ENCODE peak calls at places on chromosomes 4 and X, in ten cellular contexts. U, B, Y, J, S, X, P, G, E and Q are unnamed samples.

GRCh38 chr4:41510179-41510578 is 27.8 kb upstream of the LIMCH1 start:
- DNase-seq in E (no peak), P (no peak), U (no peak), S (no peak), X (no peak), G (no peak), B (no peak), Y (no peak), J (no peak), Q (no peak)

GRCh38 chr4:130510661-130511060 is 1414.7 kb downstream of the C4orf33 start:
- DNase-seq in Y (no peak), X (no peak), S (no peak), B (no peak), P (peak), E (no peak), G (no peak), J (no peak), U (no peak), Q (no peak)

GRCh38 chrX:113828470-113828869 is 755.4 kb upstream of the HTR2C start:
- DNase-seq in E (no peak), J (no peak), B (no peak), G (no peak), S (no peak), Y (no peak), U (no peak), X (no peak), P (no peak), Q (no peak)

GRCh38 chr4:56511098-56511497 is 5.5 kb downstream of the ARL9 start:
- DNase-seq in J (no peak), S (no peak), Y (no peak), G (no peak), P (no peak), X (no peak), E (no peak), B (peak), U (no peak), Q (no peak)

GRCh38 chr4:154559141-154559841 is 3.5 kb upstream of the FGB start:
- DNase-seq in S (peak), U (peak), X (peak), E (no peak), B (peak), P (peak), J (no peak), Y (peak), G (peak), Q (peak)

GRCh38 chrX:11267311-11267910 is 25.8 kb upstream of the AMELX start:
- DNase-seq in J (no peak), E (no peak), B (peak), X (no peak), P (no peak), U (no peak), G (no peak), Y (no peak), S (peak), Q (no peak)

GRCh38 chr4:78205601-78206000 is 148.5 kb downstream of the FRAS1 start:
- DNase-seq in U (no peak), G (peak), P (no peak), E (no peak), B (no peak), X (no peak), J (no peak), S (no peak), Y (no peak), Q (no peak)

GRCh38 chrX:13495232-13495631 is 74.2 kb upstream of the EGFL6 start:
- DNase-seq in S (no peak), E (no peak), X (no peak), Y (no peak), P (no peak), B (no peak), G (no peak), U (peak), J (no peak), Q (no peak)

GRCh38 chr4:183823394-183823793 is 81.7 kb upstream of the STOX2 start:
- DNase-seq in P (no peak), G (no peak), U (peak), B (peak), Y (peak), S (peak), E (no peak), J (peak), X (peak), Q (peak)

GRCh38 chr4:41209901-41210300 is 4.4 kb downstream of the APBB2 start:
- DNase-seq in Y (no peak), G (no peak), B (no peak), X (no peak), E (peak), P (no peak), J (no peak), S (no peak), U (no peak), Q (no peak)

GRCh38 chrX:41903544-41903943 is 19.8 kb downstream of the CASK start:
- DNase-seq in G (no peak), E (no peak), S (no peak), U (no peak), X (no peak), J (no peak), B (no peak), Y (no peak), P (no peak), Q (no peak)

GRCh38 chr4:98564847-98565246 is 93.6 kb downstream of the TSPAN5 start:
- DNase-seq in U (no peak), J (no peak), P (no peak), E (no peak), X (no peak), B (no peak), G (no peak), S (no peak), Y (peak), Q (no peak)

GRCh38 chr4:186760576-186760975 is 36.9 kb upstream of the FAT1 start:
- DNase-seq in U (no peak), G (no peak), Y (no peak), X (peak), S (peak), E (no peak), J (peak), B (peak), P (no peak), Q (peak)

GRCh38 chr4:171002246-171002645 is 811.0 kb upstream of the GALNTL6 start:
- DNase-seq in X (no peak), J (no peak), P (no peak), B (no peak), S (no peak), E (no peak), G (no peak), U (no peak), Y (no peak), Q (no peak)

GRCh38 chr4:102620697-102621497 is 119.7 kb downstream of the NFKB1 start:
- DNase-seq in S (peak), G (peak), U (peak), P (peak), J (peak), Y (peak), E (peak), B (peak), X (peak), Q (peak)

GRCh38 chrX:30652527-30653414 is 452 bp upstream of the GK start:
- DNase-seq in Y (peak), P (peak), S (peak), B (peak), X (peak), G (peak), E (peak), U (peak), J (no peak), Q (peak)

GRCh38 chrX:118698516-118699247 is 28.7 kb upstream of the IL13RA1 start:
- DNase-seq in J (no peak), P (peak), G (no peak), E (no peak), Y (no peak), X (peak), U (peak), S (no peak), B (no peak), Q (no peak)

GRCh38 chr4:122045533-122045932 is 93.7 kb upstream of the TRPC3 start:
- DNase-seq in J (peak), Y (peak), G (no peak), U (peak), X (peak), P (no peak), B (peak), E (no peak), S (peak), Q (peak)

GRCh38 chr4:4968161-4968757 is 51.0 kb downstream of the CYTL1 start:
- DNase-seq in Y (no peak), S (peak), J (no peak), B (no peak), P (no peak), X (no peak), G (no peak), U (no peak), E (no peak), Q (no peak)

DNA sequence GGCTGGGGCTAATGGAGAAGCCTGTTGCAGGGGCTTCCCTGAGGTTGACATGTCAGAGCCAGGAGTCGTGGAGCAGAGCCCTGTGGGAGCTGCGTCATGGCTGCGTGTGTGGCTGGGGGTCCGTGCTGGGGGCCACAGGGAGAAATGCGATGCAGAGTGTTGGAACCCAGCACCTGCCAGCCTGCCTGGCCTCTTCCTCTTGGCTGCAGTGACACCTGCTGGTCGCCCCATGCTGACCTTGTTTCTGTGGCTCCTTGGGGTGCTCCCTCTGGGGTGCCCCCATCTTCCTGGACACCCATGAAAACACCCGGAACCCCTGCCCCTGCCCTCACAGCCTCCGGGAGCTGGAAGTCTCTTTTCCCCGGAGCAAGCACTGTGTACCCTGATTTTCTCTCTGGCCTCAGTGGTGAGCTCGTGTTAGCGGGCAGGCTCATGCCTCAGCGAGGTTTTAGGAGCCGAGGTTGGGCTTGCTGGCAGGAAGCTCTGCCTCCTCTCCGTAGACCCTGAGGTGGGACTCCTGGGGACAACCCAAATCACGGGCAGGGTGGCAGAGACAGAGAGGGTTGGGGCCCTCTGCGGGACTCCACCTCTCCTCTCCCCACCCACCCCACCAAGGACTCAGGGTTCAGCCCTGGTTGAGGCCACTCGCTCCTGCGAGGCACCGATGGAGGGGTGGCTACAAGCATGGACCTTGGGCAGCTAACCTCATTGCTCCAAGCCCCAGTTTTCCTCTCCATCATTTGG is 103.8 kb downstream of the SORCS2 start:
- DNase-seq in Y (no peak), U (peak), B (peak), G (peak), P (no peak), X (peak), E (no peak), J (no peak), S (peak), Q (no peak)
- TF ChIP-seq CTCF in Y (peak), U (peak), B (peak), G (peak), P (peak), X (peak), E (no peak), J (peak), S (peak), Q (peak)

GRCh38 chrX:19514791-19515614 is at the start of gene MAP3K15:
- DNase-seq in E (no peak), S (peak), G (no peak), X (no peak), J (no peak), B (peak), Y (no peak), P (no peak), U (peak), Q (no peak)
- H3K4me3 ChIP-seq in E (peak), S (peak), G (no peak), X (no peak), J (no peak), B (peak), Y (peak), P (no peak), U (no peak), Q (no peak)

GRCh38 chr4:157127571-157127970 is 51.6 kb downstream of the GLRB start:
- DNase-seq in B (no peak), E (no peak), J (no peak), U (no peak), G (no peak), Y (no peak), S (no peak), X (no peak), P (no peak), Q (no peak)

DNA sequence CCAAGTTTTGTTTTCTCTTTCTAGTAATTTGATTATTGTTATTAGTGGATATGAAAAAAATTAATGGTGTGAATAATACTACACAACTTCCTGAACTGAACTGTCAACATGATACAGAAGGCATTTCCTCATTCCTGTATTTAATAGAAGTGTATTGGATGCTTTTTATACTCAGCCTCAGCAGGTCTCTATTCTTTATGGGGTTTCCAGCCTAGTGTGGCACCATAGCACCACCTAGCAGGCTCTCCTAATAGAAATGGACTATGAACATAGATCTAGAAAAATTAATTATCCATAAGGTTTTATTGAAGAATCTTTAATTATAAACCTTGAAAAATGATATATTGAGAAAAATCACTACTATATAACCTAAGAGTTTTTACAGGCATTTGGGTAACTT is 52.4 kb downstream of the GLRB start:
- DNase-seq in E (no peak), B (peak), G (no peak), U (peak), P (no peak), Y (peak), X (peak), S (peak), J (no peak), Q (peak)
- TF ChIP-seq CTCF in E (no peak), B (peak), G (no peak), U (peak), P (no peak), Y (peak), X (peak), S (peak), J (peak), Q (peak)

GRCh38 chrX:135521405-135522131 is 1.1 kb downstream of the INTS6L start:
- DNase-seq in G (peak), S (peak), U (peak), P (peak), X (peak), Y (peak), J (peak), E (peak), B (peak), Q (peak)

GRCh38 chrX:135522132-135522530 is 1.7 kb downstream of the INTS6L start:
- DNase-seq in E (no peak), X (no peak), J (no peak), Y (peak), S (no peak), U (no peak), G (no peak), P (no peak), B (no peak), Q (no peak)

GRCh38 chrX:135522878-135523693 is 2.6 kb downstream of the INTS6L start:
- DNase-seq in S (no peak), B (no peak), J (no peak), Y (no peak), P (no peak), E (no peak), U (no peak), G (no peak), X (no peak), Q (no peak)

GRCh38 chrX:135520022-135520552 is 373 bp upstream of the INTS6L start:
- DNase-seq in J (peak), B (peak), G (no peak), E (no peak), Y (peak), S (no peak), X (peak), U (peak), P (peak), Q (no peak)

GRCh38 chrX:135520553-135521404 is at the start of gene INTS6L:
- DNase-seq in E (peak), B (peak), X (peak), S (peak), P (peak), U (peak), G (peak), J (peak), Y (peak), Q (peak)
- H3K4me3 ChIP-seq in E (peak), B (peak), X (peak), S (peak), P (peak), U (no peak), G (peak), J (peak), Y (peak), Q (peak)

GRCh38 chrX:109826954-109827708 is 94.1 kb upstream of the ACSL4 start:
- DNase-seq in E (no peak), P (no peak), Y (peak), J (peak), S (peak), U (peak), B (peak), G (no peak), X (peak), Q (peak)
- TF ChIP-seq CTCF in E (no peak), P (no peak), Y (peak), J (peak), S (no peak), U (no peak), B (peak), G (no peak), X (no peak), Q (peak)

DNA sequence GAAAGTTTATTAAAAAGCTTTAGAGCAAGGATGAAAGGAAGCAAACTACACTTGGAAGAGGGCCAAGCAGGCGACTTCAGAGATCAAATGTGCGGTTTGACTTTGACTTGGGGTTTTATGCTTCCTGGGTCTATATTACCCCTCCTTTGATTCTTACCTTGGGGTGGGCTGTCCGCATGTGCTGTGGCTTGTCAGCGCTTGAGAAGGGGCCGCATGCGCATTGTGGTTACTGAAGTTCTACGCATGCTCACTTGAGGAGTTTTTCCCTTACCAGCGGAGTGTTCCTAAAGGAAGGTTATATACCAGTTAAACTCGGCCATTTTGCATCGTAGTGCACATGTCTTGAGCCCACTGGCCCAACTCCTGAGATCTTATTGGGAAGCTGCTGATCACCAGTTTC is 9.9 kb downstream of the ZNF157 start:
- DNase-seq in B (no peak), G (peak), U (peak), S (no peak), X (no peak), J (peak), E (peak), P (no peak), Y (no peak), Q (peak)
- H3K4me3 ChIP-seq in B (no peak), G (peak), U (no peak), S (no peak), X (no peak), J (peak), E (no peak), P (no peak), Y (no peak), Q (peak)